ENCODE peak calls at places on chromosomes 2 and 18, in nine cellular contexts. One of them, this sample, is unnamed.

GRCh38 chr2:205868773-205869333 is 186.6 kb downstream of the NRP2 start:
- DNase-seq in BJ: no peak
- DNase-seq in AG09309: no peak
- DNase-seq in neural progenitor cell: no peak
- DNase-seq in erythroblast: no peak
- DNase-seq in amniotic stem cell: no peak
- DNase-seq in heart left ventricle: no peak
- DNase-seq in CD4-positive, alpha-beta memory T cell: no peak
- DNase-seq in kidney tubule cell: peak
- DNase-seq in this sample: peak

GRCh38 chr2:160397530-160397865 is 96.1 kb downstream of the RBMS1 start:
- DNase-seq in CD4-positive, alpha-beta memory T cell: no peak
- DNase-seq in kidney tubule cell: peak
- DNase-seq in erythroblast: no peak
- DNase-seq in heart left ventricle: no peak
- DNase-seq in BJ: no peak
- DNase-seq in AG09309: no peak
- DNase-seq in neural progenitor cell: peak
- DNase-seq in amniotic stem cell: no peak
- DNase-seq in this sample: no peak

GRCh38 chr2:31945572-31945935 is 65.3 kb downstream of the MEMO1 start:
- DNase-seq in BJ: no peak
- DNase-seq in neural progenitor cell: no peak
- DNase-seq in CD4-positive, alpha-beta memory T cell: no peak
- DNase-seq in kidney tubule cell: no peak
- DNase-seq in AG09309: peak
- DNase-seq in amniotic stem cell: no peak
- DNase-seq in heart left ventricle: no peak
- DNase-seq in erythroblast: peak
- DNase-seq in this sample: no peak

GRCh38 chr18:27315001-27315400 is 129.9 kb upstream of the CHST9 start:
- DNase-seq in neural progenitor cell: no peak
- DNase-seq in erythroblast: no peak
- DNase-seq in AG09309: no peak
- DNase-seq in CD4-positive, alpha-beta memory T cell: no peak
- DNase-seq in kidney tubule cell: no peak
- DNase-seq in amniotic stem cell: no peak
- DNase-seq in heart left ventricle: no peak
- DNase-seq in BJ: no peak
- DNase-seq in this sample: no peak

GRCh38 chr18:11992096-11992785 is 10.9 kb downstream of the IMPA2 start:
- DNase-seq in erythroblast: no peak
- DNase-seq in amniotic stem cell: no peak
- DNase-seq in CD4-positive, alpha-beta memory T cell: no peak
- DNase-seq in heart left ventricle: no peak
- DNase-seq in BJ: no peak
- DNase-seq in kidney tubule cell: peak
- DNase-seq in AG09309: no peak
- DNase-seq in neural progenitor cell: no peak
- DNase-seq in this sample: no peak

GRCh38 chr2:70552501-70553333 is 909 bp downstream of the TGFA start:
- DNase-seq in BJ: no peak
- DNase-seq in AG09309: no peak
- DNase-seq in CD4-positive, alpha-beta memory T cell: no peak
- DNase-seq in heart left ventricle: peak
- DNase-seq in amniotic stem cell: no peak
- DNase-seq in erythroblast: no peak
- DNase-seq in neural progenitor cell: peak
- DNase-seq in kidney tubule cell: peak
- DNase-seq in this sample: no peak

GRCh38 chr2:14778015-14778414 is 145.5 kb downstream of the LRATD1 start:
- DNase-seq in AG09309: no peak
- DNase-seq in BJ: no peak
- DNase-seq in erythroblast: no peak
- DNase-seq in neural progenitor cell: no peak
- DNase-seq in CD4-positive, alpha-beta memory T cell: no peak
- DNase-seq in kidney tubule cell: peak
- DNase-seq in amniotic stem cell: no peak
- DNase-seq in heart left ventricle: no peak
- DNase-seq in this sample: no peak

GRCh38 chr2:31402388-31402787 is 12.2 kb downstream of the XDH start:
- DNase-seq in neural progenitor cell: peak
- DNase-seq in BJ: no peak
- DNase-seq in amniotic stem cell: no peak
- DNase-seq in AG09309: no peak
- DNase-seq in kidney tubule cell: peak
- DNase-seq in erythroblast: no peak
- DNase-seq in heart left ventricle: no peak
- DNase-seq in CD4-positive, alpha-beta memory T cell: no peak
- DNase-seq in this sample: no peak

GRCh38 chr18:30957086-30957485 is 85.5 kb downstream of the DSC3 start:
- DNase-seq in BJ: no peak
- DNase-seq in neural progenitor cell: no peak
- DNase-seq in AG09309: no peak
- DNase-seq in erythroblast: no peak
- DNase-seq in amniotic stem cell: no peak
- DNase-seq in CD4-positive, alpha-beta memory T cell: no peak
- DNase-seq in heart left ventricle: no peak
- DNase-seq in kidney tubule cell: peak
- DNase-seq in this sample: no peak

GRCh38 chr2:136206613-136207012 is 88.7 kb upstream of the CXCR4 start:
- DNase-seq in erythroblast: no peak
- DNase-seq in BJ: no peak
- DNase-seq in heart left ventricle: no peak
- DNase-seq in AG09309: no peak
- DNase-seq in amniotic stem cell: no peak
- DNase-seq in CD4-positive, alpha-beta memory T cell: no peak
- DNase-seq in kidney tubule cell: peak
- DNase-seq in neural progenitor cell: no peak
- DNase-seq in this sample: no peak

GRCh38 chr2:6772366-6772710 is 93.4 kb downstream of the CMPK2 start:
- DNase-seq in erythroblast: no peak
- DNase-seq in AG09309: no peak
- DNase-seq in kidney tubule cell: peak
- DNase-seq in CD4-positive, alpha-beta memory T cell: no peak
- DNase-seq in neural progenitor cell: peak
- DNase-seq in heart left ventricle: no peak
- DNase-seq in amniotic stem cell: no peak
- DNase-seq in BJ: no peak
- DNase-seq in this sample: no peak

GRCh38 chr18:79950440-79951341 is 762 bp downstream of the SLC66A2 start:
- DNase-seq in amniotic stem cell: no peak
- DNase-seq in AG09309: no peak
- DNase-seq in neural progenitor cell: peak
- DNase-seq in kidney tubule cell: peak
- DNase-seq in erythroblast: peak
- DNase-seq in CD4-positive, alpha-beta memory T cell: no peak
- DNase-seq in heart left ventricle: peak
- DNase-seq in BJ: no peak
- DNase-seq in this sample: no peak

GRCh38 chr2:102439065-102439695 is 16.2 kb downstream of the IL18RAP start:
- DNase-seq in kidney tubule cell: peak
- DNase-seq in amniotic stem cell: no peak
- DNase-seq in neural progenitor cell: no peak
- DNase-seq in erythroblast: no peak
- DNase-seq in BJ: no peak
- DNase-seq in AG09309: no peak
- DNase-seq in heart left ventricle: no peak
- DNase-seq in CD4-positive, alpha-beta memory T cell: no peak
- DNase-seq in this sample: no peak

GRCh38 chr2:28408764-28409599 is 16.3 kb downstream of the FOSL2 start:
- DNase-seq in BJ: peak
- DNase-seq in heart left ventricle: no peak
- DNase-seq in CD4-positive, alpha-beta memory T cell: peak
- DNase-seq in amniotic stem cell: no peak
- DNase-seq in neural progenitor cell: no peak
- DNase-seq in erythroblast: no peak
- DNase-seq in AG09309: peak
- DNase-seq in kidney tubule cell: peak
- DNase-seq in this sample: peak

GRCh38 chr2:174035981-174036742 is 71.0 kb upstream of the SP3 start:
- DNase-seq in erythroblast: peak
- DNase-seq in AG09309: no peak
- DNase-seq in BJ: no peak
- DNase-seq in neural progenitor cell: no peak
- DNase-seq in heart left ventricle: no peak
- DNase-seq in CD4-positive, alpha-beta memory T cell: no peak
- DNase-seq in kidney tubule cell: peak
- DNase-seq in amniotic stem cell: no peak
- DNase-seq in this sample: no peak

GRCh38 chr2:47128705-47129104 is 26.4 kb downstream of the STPG4 start:
- DNase-seq in amniotic stem cell: no peak
- DNase-seq in CD4-positive, alpha-beta memory T cell: no peak
- DNase-seq in kidney tubule cell: no peak
- DNase-seq in neural progenitor cell: no peak
- DNase-seq in AG09309: no peak
- DNase-seq in heart left ventricle: no peak
- DNase-seq in BJ: no peak
- DNase-seq in erythroblast: no peak
- DNase-seq in this sample: no peak

GRCh38 chr2:200235533-200235932 is 71.0 kb upstream of the SPATS2L start:
- DNase-seq in neural progenitor cell: no peak
- DNase-seq in erythroblast: no peak
- DNase-seq in kidney tubule cell: no peak
- DNase-seq in heart left ventricle: no peak
- DNase-seq in AG09309: no peak
- DNase-seq in CD4-positive, alpha-beta memory T cell: no peak
- DNase-seq in BJ: no peak
- DNase-seq in amniotic stem cell: no peak
- DNase-seq in this sample: no peak

GRCh38 chr2:69780907-69781306 is 39.0 kb downstream of the ANXA4 start:
- DNase-seq in neural progenitor cell: no peak
- DNase-seq in AG09309: no peak
- DNase-seq in BJ: no peak
- DNase-seq in heart left ventricle: no peak
- DNase-seq in CD4-positive, alpha-beta memory T cell: no peak
- DNase-seq in kidney tubule cell: no peak
- DNase-seq in erythroblast: no peak
- DNase-seq in amniotic stem cell: no peak
- DNase-seq in this sample: no peak

GRCh38 chr2:195984951-195985726 is 83.5 kb downstream of the DNAH7 start:
- DNase-seq in neural progenitor cell: no peak
- DNase-seq in erythroblast: no peak
- DNase-seq in kidney tubule cell: peak
- DNase-seq in AG09309: no peak
- DNase-seq in amniotic stem cell: no peak
- DNase-seq in heart left ventricle: no peak
- DNase-seq in CD4-positive, alpha-beta memory T cell: no peak
- DNase-seq in BJ: no peak
- DNase-seq in this sample: no peak

GRCh38 chr2:112486895-112487294 is 4.9 kb downstream of the TTL start:
- DNase-seq in CD4-positive, alpha-beta memory T cell: no peak
- DNase-seq in amniotic stem cell: no peak
- DNase-seq in AG09309: no peak
- DNase-seq in neural progenitor cell: no peak
- DNase-seq in heart left ventricle: no peak
- DNase-seq in kidney tubule cell: no peak
- DNase-seq in erythroblast: no peak
- DNase-seq in BJ: no peak
- DNase-seq in this sample: no peak

GRCh38 chr2:105645971-105646370 is 98.7 kb upstream of the NCK2 start:
- DNase-seq in kidney tubule cell: no peak
- DNase-seq in CD4-positive, alpha-beta memory T cell: no peak
- DNase-seq in neural progenitor cell: no peak
- DNase-seq in amniotic stem cell: no peak
- DNase-seq in heart left ventricle: no peak
- DNase-seq in erythroblast: no peak
- DNase-seq in AG09309: no peak
- DNase-seq in BJ: no peak
- DNase-seq in this sample: no peak

GRCh38 chr2:105411720-105412407 is 13.0 kb upstream of the FHL2 start:
- DNase-seq in BJ: no peak
- DNase-seq in kidney tubule cell: peak
- DNase-seq in amniotic stem cell: no peak
- DNase-seq in AG09309: no peak
- DNase-seq in heart left ventricle: no peak
- DNase-seq in erythroblast: no peak
- DNase-seq in neural progenitor cell: no peak
- DNase-seq in CD4-positive, alpha-beta memory T cell: no peak
- DNase-seq in this sample: no peak

GRCh38 chr2:108128226-108128786 is 111.5 kb upstream of the SULT1C3 start:
- DNase-seq in amniotic stem cell: no peak
- DNase-seq in heart left ventricle: no peak
- DNase-seq in AG09309: no peak
- DNase-seq in BJ: no peak
- DNase-seq in kidney tubule cell: no peak
- DNase-seq in CD4-positive, alpha-beta memory T cell: no peak
- DNase-seq in neural progenitor cell: no peak
- DNase-seq in erythroblast: no peak
- DNase-seq in this sample: no peak

GRCh38 chr2:109432421-109432820 is 181.3 kb downstream of the SEPTIN10 start:
- DNase-seq in neural progenitor cell: no peak
- DNase-seq in erythroblast: no peak
- DNase-seq in kidney tubule cell: no peak
- DNase-seq in CD4-positive, alpha-beta memory T cell: no peak
- DNase-seq in heart left ventricle: no peak
- DNase-seq in amniotic stem cell: no peak
- DNase-seq in BJ: no peak
- DNase-seq in AG09309: no peak
- DNase-seq in this sample: no peak

GRCh38 chr18:79919089-79919488 is 32.4 kb downstream of the SLC66A2 start:
- DNase-seq in kidney tubule cell: no peak
- DNase-seq in AG09309: no peak
- DNase-seq in amniotic stem cell: no peak
- DNase-seq in CD4-positive, alpha-beta memory T cell: no peak
- DNase-seq in BJ: no peak
- DNase-seq in heart left ventricle: no peak
- DNase-seq in neural progenitor cell: no peak
- DNase-seq in erythroblast: no peak
- DNase-seq in this sample: no peak

GRCh38 chr2:40244251-40245010 is 207.5 kb downstream of the SLC8A1 start:
- DNase-seq in neural progenitor cell: peak
- DNase-seq in AG09309: peak
- DNase-seq in BJ: no peak
- DNase-seq in erythroblast: peak
- DNase-seq in CD4-positive, alpha-beta memory T cell: no peak
- DNase-seq in kidney tubule cell: peak
- DNase-seq in amniotic stem cell: no peak
- DNase-seq in heart left ventricle: peak
- DNase-seq in this sample: peak

GRCh38 chr2:20615466-20616241 is 35.2 kb downstream of the HS1BP3 start:
- DNase-seq in CD4-positive, alpha-beta memory T cell: no peak
- DNase-seq in heart left ventricle: peak
- DNase-seq in BJ: no peak
- DNase-seq in kidney tubule cell: peak
- DNase-seq in AG09309: no peak
- DNase-seq in neural progenitor cell: no peak
- DNase-seq in erythroblast: no peak
- DNase-seq in amniotic stem cell: no peak
- DNase-seq in this sample: no peak

GRCh38 chr18:67518566-67518965 is 2.0 kb upstream of the DSEL start:
- DNase-seq in CD4-positive, alpha-beta memory T cell: no peak
- DNase-seq in BJ: no peak
- DNase-seq in kidney tubule cell: no peak
- DNase-seq in neural progenitor cell: no peak
- DNase-seq in AG09309: no peak
- DNase-seq in amniotic stem cell: no peak
- DNase-seq in heart left ventricle: no peak
- DNase-seq in erythroblast: no peak
- DNase-seq in this sample: no peak

GRCh38 chr2:240320561-240321091 is 114.8 kb upstream of the GPC1 start:
- DNase-seq in erythroblast: no peak
- DNase-seq in CD4-positive, alpha-beta memory T cell: no peak
- DNase-seq in heart left ventricle: no peak
- DNase-seq in kidney tubule cell: no peak
- DNase-seq in neural progenitor cell: no peak
- DNase-seq in amniotic stem cell: no peak
- DNase-seq in AG09309: no peak
- DNase-seq in BJ: no peak
- DNase-seq in this sample: no peak

GRCh38 chr2:122193622-122194021 is 438.2 kb downstream of the TSN start:
- DNase-seq in erythroblast: peak
- DNase-seq in kidney tubule cell: no peak
- DNase-seq in BJ: no peak
- DNase-seq in heart left ventricle: no peak
- DNase-seq in neural progenitor cell: no peak
- DNase-seq in CD4-positive, alpha-beta memory T cell: no peak
- DNase-seq in AG09309: no peak
- DNase-seq in amniotic stem cell: no peak
- DNase-seq in this sample: no peak

GRCh38 chr2:126480033-126480432 is 175.9 kb upstream of the GYPC start:
- DNase-seq in CD4-positive, alpha-beta memory T cell: no peak
- DNase-seq in kidney tubule cell: no peak
- DNase-seq in heart left ventricle: no peak
- DNase-seq in BJ: no peak
- DNase-seq in amniotic stem cell: no peak
- DNase-seq in AG09309: no peak
- DNase-seq in neural progenitor cell: no peak
- DNase-seq in erythroblast: no peak
- DNase-seq in this sample: no peak